ENCODE peak calls at places on chromosomes 11 and 22, in ten cellular contexts. One of them, this sample, is unnamed.

GRCh38 chr11:85170184-85170583 is 457.0 kb downstream of the DLG2 start:
- DNase-seq in SJSA1: no peak
- DNase-seq in caudate nucleus: no peak
- DNase-seq in effector memory CD8-positive, alpha-beta T cell: no peak
- DNase-seq in activated gamma-delta T cell treated with anti-CD3 and anti-CD28 coated beads, Interleukin-2, amount 50 U/mL, for 16 hours: no peak
- DNase-seq in stimulated activated CD8-positive, alpha-beta memory T cell treated with anti-CD3 and anti-CD28 coated beads, Interleukin-15, amount 100 ng/mL, for 24 hours: no peak
- DNase-seq in T-helper 1 cell: no peak
- DNase-seq in GM23338: peak; percentile 17
- DNase-seq in GM06990: no peak
- DNase-seq in RPMI7951: peak; percentile 1
- DNase-seq in this sample: no peak

GRCh38 chr11:56251954-56252353 is at the start of gene OR5T3:
- DNase-seq in SJSA1: no peak
- DNase-seq in caudate nucleus: no peak
- DNase-seq in effector memory CD8-positive, alpha-beta T cell: no peak
- DNase-seq in activated gamma-delta T cell treated with anti-CD3 and anti-CD28 coated beads, Interleukin-2, amount 50 U/mL, for 16 hours: no peak
- DNase-seq in stimulated activated CD8-positive, alpha-beta memory T cell treated with anti-CD3 and anti-CD28 coated beads, Interleukin-15, amount 100 ng/mL, for 24 hours: no peak
- DNase-seq in T-helper 1 cell: no peak
- DNase-seq in GM23338: no peak
- DNase-seq in GM06990: no peak
- DNase-seq in RPMI7951: no peak
- DNase-seq in this sample: no peak

GRCh38 chr11:114848027-114848426 is 169.7 kb downstream of the NXPE2 start:
- DNase-seq in SJSA1: no peak
- DNase-seq in caudate nucleus: no peak
- DNase-seq in effector memory CD8-positive, alpha-beta T cell: no peak
- DNase-seq in activated gamma-delta T cell treated with anti-CD3 and anti-CD28 coated beads, Interleukin-2, amount 50 U/mL, for 16 hours: no peak
- DNase-seq in stimulated activated CD8-positive, alpha-beta memory T cell treated with anti-CD3 and anti-CD28 coated beads, Interleukin-15, amount 100 ng/mL, for 24 hours: no peak
- DNase-seq in T-helper 1 cell: no peak
- DNase-seq in GM23338: peak; percentile 48
- DNase-seq in GM06990: no peak
- DNase-seq in RPMI7951: no peak
- DNase-seq in this sample: no peak

GRCh38 chr22:47151490-47151889 is 389.0 kb downstream of the TBC1D22A start:
- DNase-seq in SJSA1: peak; percentile 50
- DNase-seq in caudate nucleus: no peak
- DNase-seq in effector memory CD8-positive, alpha-beta T cell: no peak
- DNase-seq in activated gamma-delta T cell treated with anti-CD3 and anti-CD28 coated beads, Interleukin-2, amount 50 U/mL, for 16 hours: no peak
- DNase-seq in stimulated activated CD8-positive, alpha-beta memory T cell treated with anti-CD3 and anti-CD28 coated beads, Interleukin-15, amount 100 ng/mL, for 24 hours: no peak
- DNase-seq in T-helper 1 cell: no peak
- DNase-seq in GM23338: no peak
- DNase-seq in GM06990: no peak
- DNase-seq in RPMI7951: peak; percentile 60
- DNase-seq in this sample: no peak

GRCh38 chr11:125426818-125427528 is 69.1 kb downstream of the FEZ1 start:
- DNase-seq in SJSA1: no peak
- DNase-seq in caudate nucleus: no peak
- DNase-seq in effector memory CD8-positive, alpha-beta T cell: no peak
- DNase-seq in activated gamma-delta T cell treated with anti-CD3 and anti-CD28 coated beads, Interleukin-2, amount 50 U/mL, for 16 hours: no peak
- DNase-seq in stimulated activated CD8-positive, alpha-beta memory T cell treated with anti-CD3 and anti-CD28 coated beads, Interleukin-15, amount 100 ng/mL, for 24 hours: no peak
- DNase-seq in T-helper 1 cell: no peak
- DNase-seq in GM23338: no peak
- DNase-seq in GM06990: no peak
- DNase-seq in RPMI7951: no peak
- DNase-seq in this sample: no peak

GRCh38 chr11:45820211-45820857 is 15.4 kb downstream of the SLC35C1 start:
- DNase-seq in SJSA1: no peak
- DNase-seq in caudate nucleus: no peak
- DNase-seq in effector memory CD8-positive, alpha-beta T cell: no peak
- DNase-seq in activated gamma-delta T cell treated with anti-CD3 and anti-CD28 coated beads, Interleukin-2, amount 50 U/mL, for 16 hours: no peak
- DNase-seq in stimulated activated CD8-positive, alpha-beta memory T cell treated with anti-CD3 and anti-CD28 coated beads, Interleukin-15, amount 100 ng/mL, for 24 hours: no peak
- DNase-seq in T-helper 1 cell: no peak
- DNase-seq in GM23338: no peak
- DNase-seq in GM06990: no peak
- DNase-seq in RPMI7951: no peak
- DNase-seq in this sample: no peak

GRCh38 chr11:86116386-86116726 is 47.5 kb upstream of the PICALM start:
- DNase-seq in SJSA1: peak; percentile 53
- DNase-seq in caudate nucleus: no peak
- DNase-seq in effector memory CD8-positive, alpha-beta T cell: peak; percentile 16
- DNase-seq in activated gamma-delta T cell treated with anti-CD3 and anti-CD28 coated beads, Interleukin-2, amount 50 U/mL, for 16 hours: peak; percentile 8
- DNase-seq in stimulated activated CD8-positive, alpha-beta memory T cell treated with anti-CD3 and anti-CD28 coated beads, Interleukin-15, amount 100 ng/mL, for 24 hours: no peak
- DNase-seq in T-helper 1 cell: no peak
- DNase-seq in GM23338: no peak
- DNase-seq in GM06990: no peak
- DNase-seq in RPMI7951: peak; percentile 91
- DNase-seq in this sample: peak; percentile 36

GRCh38 chr11:61297341-61297740 is 2.2 kb upstream of the VWCE start:
- DNase-seq in SJSA1: no peak
- DNase-seq in caudate nucleus: no peak
- DNase-seq in effector memory CD8-positive, alpha-beta T cell: no peak
- DNase-seq in activated gamma-delta T cell treated with anti-CD3 and anti-CD28 coated beads, Interleukin-2, amount 50 U/mL, for 16 hours: no peak
- DNase-seq in stimulated activated CD8-positive, alpha-beta memory T cell treated with anti-CD3 and anti-CD28 coated beads, Interleukin-15, amount 100 ng/mL, for 24 hours: no peak
- DNase-seq in T-helper 1 cell: no peak
- DNase-seq in GM23338: no peak
- DNase-seq in GM06990: no peak
- DNase-seq in RPMI7951: no peak
- DNase-seq in this sample: no peak

GRCh38 chr22:38996105-38996504 is 14.0 kb downstream of the APOBEC3B start:
- DNase-seq in SJSA1: no peak
- DNase-seq in caudate nucleus: no peak
- DNase-seq in effector memory CD8-positive, alpha-beta T cell: no peak
- DNase-seq in activated gamma-delta T cell treated with anti-CD3 and anti-CD28 coated beads, Interleukin-2, amount 50 U/mL, for 16 hours: no peak
- DNase-seq in stimulated activated CD8-positive, alpha-beta memory T cell treated with anti-CD3 and anti-CD28 coated beads, Interleukin-15, amount 100 ng/mL, for 24 hours: no peak
- DNase-seq in T-helper 1 cell: no peak
- DNase-seq in GM23338: no peak
- DNase-seq in GM06990: no peak
- DNase-seq in RPMI7951: no peak
- DNase-seq in this sample: no peak

GRCh38 chr11:58006940-58007339 is 16.7 kb upstream of the OR9Q1 start:
- DNase-seq in SJSA1: no peak
- DNase-seq in caudate nucleus: no peak
- DNase-seq in effector memory CD8-positive, alpha-beta T cell: no peak
- DNase-seq in activated gamma-delta T cell treated with anti-CD3 and anti-CD28 coated beads, Interleukin-2, amount 50 U/mL, for 16 hours: no peak
- DNase-seq in stimulated activated CD8-positive, alpha-beta memory T cell treated with anti-CD3 and anti-CD28 coated beads, Interleukin-15, amount 100 ng/mL, for 24 hours: no peak
- DNase-seq in T-helper 1 cell: no peak
- DNase-seq in GM23338: no peak
- DNase-seq in GM06990: no peak
- DNase-seq in RPMI7951: peak; percentile 82
- DNase-seq in this sample: no peak

GRCh38 chr11:29119691-29120328 is 897.0 kb downstream of the KCNA4 start:
- DNase-seq in SJSA1: peak; percentile 96
- DNase-seq in caudate nucleus: no peak
- DNase-seq in effector memory CD8-positive, alpha-beta T cell: no peak
- DNase-seq in activated gamma-delta T cell treated with anti-CD3 and anti-CD28 coated beads, Interleukin-2, amount 50 U/mL, for 16 hours: no peak
- DNase-seq in stimulated activated CD8-positive, alpha-beta memory T cell treated with anti-CD3 and anti-CD28 coated beads, Interleukin-15, amount 100 ng/mL, for 24 hours: no peak
- DNase-seq in T-helper 1 cell: no peak
- DNase-seq in GM23338: no peak
- DNase-seq in GM06990: no peak
- DNase-seq in RPMI7951: peak; percentile 71
- DNase-seq in this sample: no peak

GRCh38 chr11:128898580-128899344 is 7.6 kb downstream of the KCNJ5 start:
- DNase-seq in SJSA1: no peak
- DNase-seq in caudate nucleus: no peak
- DNase-seq in effector memory CD8-positive, alpha-beta T cell: no peak
- DNase-seq in activated gamma-delta T cell treated with anti-CD3 and anti-CD28 coated beads, Interleukin-2, amount 50 U/mL, for 16 hours: no peak
- DNase-seq in stimulated activated CD8-positive, alpha-beta memory T cell treated with anti-CD3 and anti-CD28 coated beads, Interleukin-15, amount 100 ng/mL, for 24 hours: no peak
- DNase-seq in T-helper 1 cell: no peak
- DNase-seq in GM23338: no peak
- DNase-seq in GM06990: no peak
- DNase-seq in RPMI7951: no peak
- DNase-seq in this sample: no peak

GRCh38 chr11:2160736-2161259 is at the start of gene INS:
- DNase-seq in SJSA1: no peak
- DNase-seq in caudate nucleus: no peak
- DNase-seq in effector memory CD8-positive, alpha-beta T cell: no peak
- DNase-seq in activated gamma-delta T cell treated with anti-CD3 and anti-CD28 coated beads, Interleukin-2, amount 50 U/mL, for 16 hours: no peak
- DNase-seq in stimulated activated CD8-positive, alpha-beta memory T cell treated with anti-CD3 and anti-CD28 coated beads, Interleukin-15, amount 100 ng/mL, for 24 hours: no peak
- DNase-seq in T-helper 1 cell: no peak
- DNase-seq in GM23338: no peak
- DNase-seq in GM06990: no peak
- DNase-seq in RPMI7951: no peak
- DNase-seq in this sample: no peak

GRCh38 chr11:102116453-102117205 is 6.4 kb downstream of the YAP1 start:
- DNase-seq in SJSA1: no peak
- DNase-seq in caudate nucleus: no peak
- DNase-seq in effector memory CD8-positive, alpha-beta T cell: no peak
- DNase-seq in activated gamma-delta T cell treated with anti-CD3 and anti-CD28 coated beads, Interleukin-2, amount 50 U/mL, for 16 hours: no peak
- DNase-seq in stimulated activated CD8-positive, alpha-beta memory T cell treated with anti-CD3 and anti-CD28 coated beads, Interleukin-15, amount 100 ng/mL, for 24 hours: no peak
- DNase-seq in T-helper 1 cell: no peak
- DNase-seq in GM23338: no peak
- DNase-seq in GM06990: no peak
- DNase-seq in RPMI7951: no peak
- DNase-seq in this sample: no peak